ENCODE peak calls at places on chromosomes 13 and 19, in five cellular contexts. K is left cardiac atrium, V is amniotic epithelial cell, C is NCI-H748 treated with DMSO at 0.1 percent for 48 hours, E is AG20443. D is an unnamed sample.

GRCh38 chr19:11091343-11092153 is 2.3 kb downstream of the LDLR start:
- DNase-seq in K (peak; percentile 69), V (peak; percentile 95), C (peak; percentile 1), E (peak; percentile 68), D (peak; percentile 66)

GRCh38 chr13:38394777-38395504 is 45.3 kb downstream of the UFM1 start:
- DNase-seq in V (peak; percentile 37), E (no peak), C (peak; percentile 15), K (no peak), D (no peak)

GRCh38 chr19:7197760-7198696 is 96.2 kb downstream of the INSR start:
- DNase-seq in K (peak; percentile 94), C (peak; percentile 45), V (peak; percentile 90), E (peak; percentile 99), D (peak; percentile 91)

GRCh38 chr13:52399708-52400107 is 6.3 kb downstream of the THSD1 start:
- DNase-seq in V (peak; percentile 50), C (no peak), K (no peak), E (no peak), D (no peak)

GRCh38 chr19:11197291-11198174 is at the start of gene KANK2:
- DNase-seq in K (peak; percentile 87), E (peak; percentile 98), V (peak; percentile 60), C (peak; percentile 59), D (peak; percentile 91)

GRCh38 chr19:13053238-13053637 is 49.4 kb downstream of the LYL1 start:
- DNase-seq in E (no peak), V (no peak), K (no peak), C (no peak), D (no peak)

GRCh38 chr13:45728759-45729158 is 26.6 kb downstream of the CBY2 start:
- DNase-seq in E (peak; percentile 33), K (no peak), V (no peak), C (no peak), D (no peak)

GRCh38 chr13:28434934-28435333 is 60.0 kb downstream of the FLT1 start:
- DNase-seq in K (no peak), E (peak; percentile 69), C (no peak), V (no peak), D (no peak)

GRCh38 chr13:50393641-50394040 is 378.4 kb downstream of the KCNRG start:
- DNase-seq in K (no peak), C (peak; percentile 29), E (no peak), V (no peak), D (peak; percentile 17)

GRCh38 chr19:39590265-39590664 is 12.1 kb upstream of the LGALS13 start:
- DNase-seq in C (no peak), K (no peak), E (no peak), V (no peak), D (no peak)

D was measured in heart right ventricle.